ENCODE peak calls at places on chromosomes 1 and 21, in nine cellular contexts. R is HCT116; X is IMR-90; A is CD8-positive, alpha-beta T cell; Z is left lung; Q is tibial artery; P is fibroblast of lung; V is GM23248; O is K562. N is an unnamed sample.
A peak's percentile ranks its signal among the peaks of the same experiment; 100 is the strongest.

GRCh38 chr1:1763657-1764621 is 14.3 kb downstream of the NADK start:
- DNase-seq in O (no peak), X (no peak), V (peak; percentile 10), Q (no peak), R (no peak), Z (peak; percentile 96), A (no peak), P (no peak), N (peak; percentile 90)

GRCh38 chr1:192952646-192953045 is 106.5 kb downstream of the UCHL5 start:
- DNase-seq in P (peak; percentile 77), V (peak; percentile 22), R (no peak), A (no peak), Q (no peak), O (no peak), Z (no peak), X (peak; percentile 33), N (no peak)

GRCh38 chr1:213987422-213987875 is 324 bp upstream of the PROX1 start:
- DNase-seq in V (peak; percentile 68), Z (peak; percentile 74), R (no peak), X (no peak), P (no peak), A (no peak), Q (no peak), O (no peak), N (no peak)

GRCh38 chr1:149962039-149962647 is 25.5 kb upstream of the MTMR11 start:
- DNase-seq in O (peak; percentile 72), A (peak; percentile 42), R (peak; percentile 58), P (peak; percentile 75), V (peak; percentile 83), Q (no peak), Z (no peak), X (peak; percentile 82), N (no peak)

GRCh38 chr1:64041366-64042131 is 161.9 kb upstream of the UBE2U start:
- DNase-seq in P (no peak), A (no peak), X (no peak), R (no peak), Z (no peak), V (no peak), O (no peak), Q (no peak), N (no peak)

GRCh38 chr21:41768371-41769042 is 1.7 kb upstream of the RIPK4 start:
- DNase-seq in P (peak; percentile 85), A (peak; percentile 19), O (no peak), Z (no peak), X (peak; percentile 85), V (peak; percentile 88), Q (peak; percentile 75), R (peak; percentile 32), N (peak; percentile 92)

GRCh38 chr21:38343691-38344090 is 86.9 kb downstream of the KCNJ15 start:
- DNase-seq in O (no peak), Z (no peak), V (peak; percentile 37), P (peak; percentile 81), R (no peak), X (peak; percentile 49), Q (peak; percentile 95), A (no peak), N (peak; percentile 69)

GRCh38 chr1:171655215-171656116 is 3.0 kb upstream of the MYOC start:
- DNase-seq in X (peak; percentile 48), Q (peak; percentile 83), V (peak; percentile 77), A (peak; percentile 65), O (peak; percentile 71), R (peak; percentile 18), Z (peak; percentile 83), P (peak; percentile 38), N (peak; percentile 61)

GRCh38 chr1:152917794-152918193 is 9.4 kb downstream of the IVL start:
- DNase-seq in O (no peak), V (peak; percentile 20), Z (no peak), X (peak; percentile 1), R (peak; percentile 18), P (peak; percentile 6), Q (no peak), A (no peak), N (no peak)

GRCh38 chr1:147577033-147577773 is 35.9 kb downstream of the BCL9 start:
- DNase-seq in V (no peak), A (no peak), Q (no peak), R (no peak), Z (no peak), X (no peak), P (no peak), O (no peak), N (no peak)

DNA sequence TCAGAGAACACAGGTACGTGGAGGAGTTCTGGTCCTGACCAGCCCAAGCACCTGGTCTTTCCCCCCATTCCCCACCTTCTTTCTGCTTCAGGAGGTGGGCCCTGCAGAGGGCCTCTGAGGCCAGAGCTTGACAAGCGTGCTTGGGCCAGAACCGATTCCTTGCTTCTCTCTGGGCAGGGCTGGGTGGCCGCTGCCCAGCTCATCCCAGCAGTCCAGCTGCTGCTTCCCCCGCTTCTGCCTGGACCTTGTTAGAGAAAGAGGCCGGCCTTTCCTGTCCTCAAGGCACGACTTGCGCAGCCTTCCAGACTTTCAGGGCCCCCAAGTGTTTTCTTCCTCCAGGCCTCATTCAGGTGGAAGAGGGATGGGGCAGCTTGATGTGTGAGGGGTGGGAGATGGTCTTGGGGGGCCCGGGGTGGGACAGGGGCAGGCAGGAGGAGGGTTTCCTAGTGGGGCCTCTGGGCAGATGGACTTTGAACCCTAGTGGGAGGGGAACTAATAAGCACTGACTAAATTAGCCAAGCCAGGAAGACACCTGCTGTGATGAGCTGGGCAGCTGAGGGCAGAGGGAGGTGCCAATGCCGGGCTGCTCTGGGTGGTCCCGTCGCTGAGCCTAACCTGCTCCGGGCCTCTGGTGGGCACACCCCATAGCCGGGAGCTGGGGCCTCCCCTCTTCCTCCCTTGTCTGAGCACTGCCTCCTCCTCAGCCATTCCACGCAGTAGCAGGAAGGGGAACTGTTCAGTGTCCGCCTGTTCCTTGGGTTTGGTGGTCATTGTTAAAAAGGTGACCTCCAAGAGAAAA is 36.5 kb downstream of the ARHGEF10L start:
- DNase-seq in Q (no peak), P (no peak), X (no peak), A (no peak), R (no peak), Z (no peak), V (no peak), O (no peak), N (no peak)
- H3K4me1 ChIP-seq in Q (peaks cover 100% of the 10 kb centered on the region), P (no peaks in the 10 kb centered on the region), X (no peaks in the 10 kb centered on the region), A (no peaks in the 10 kb centered on the region), R (peaks cover 75% of the 10 kb centered on the region), Z (peaks cover 9% of the 10 kb centered on the region), V (no peaks in the 10 kb centered on the region), O (no peaks in the 10 kb centered on the region), N (peaks cover 40% of the 10 kb centered on the region)

DNA sequence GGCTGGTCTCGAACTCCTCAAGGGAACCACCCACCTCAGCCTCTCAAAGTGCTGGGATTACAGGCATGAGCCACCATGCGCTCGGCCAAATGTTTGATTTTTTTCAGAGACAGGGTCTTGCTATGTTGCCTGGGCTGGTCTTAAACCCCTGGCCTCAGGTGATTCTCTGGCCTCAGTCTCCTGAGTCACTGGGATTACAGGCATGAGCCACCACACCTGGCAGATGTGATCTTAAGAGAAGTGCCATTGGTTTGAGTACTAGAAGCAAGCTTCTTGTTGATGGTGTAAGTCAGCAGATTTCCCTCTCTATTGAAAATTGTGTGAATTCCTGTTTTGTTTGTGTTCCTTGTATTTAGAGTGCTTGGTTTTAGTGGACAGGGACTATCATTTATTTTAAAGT is 5.2 kb downstream of the CAP1 start:
- DNase-seq in X (no peak), A (no peak), Q (no peak), R (no peak), P (no peak), O (no peak), Z (no peak), V (no peak), N (no peak)
- H3K4me3 ChIP-seq in X (no peak overlapping the region), A (no peak overlapping the region), Q (no peak overlapping the region), R (no peak overlapping the region), P (no peak overlapping the region), O (no peak overlapping the region), Z (no peak overlapping the region), V (no peak overlapping the region), N (no peak overlapping the region)

DNA sequence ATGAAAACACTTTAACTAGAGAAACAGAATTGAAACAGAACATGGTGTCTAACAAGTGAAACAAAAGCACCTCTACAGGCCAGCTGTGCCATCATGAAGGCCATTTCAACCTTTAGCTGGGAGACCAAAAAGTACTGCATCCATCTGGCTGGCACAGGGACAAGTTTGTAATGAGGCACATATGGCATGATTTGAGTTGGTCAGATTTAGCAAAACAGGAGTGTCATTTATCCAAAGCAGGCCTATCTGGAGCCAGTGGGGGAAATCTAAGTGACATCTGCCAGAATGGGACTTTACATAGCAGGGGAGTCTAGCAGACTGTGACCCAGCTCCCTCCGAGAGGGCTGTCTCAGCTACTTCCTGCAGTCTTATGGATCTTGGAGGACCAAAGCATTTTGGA is 51.9 kb downstream of the DNTTIP2 start:
- DNase-seq in V (peak; percentile 46), Q (no peak), O (no peak), X (no peak), Z (no peak), A (no peak), R (no peak), P (no peak), N (no peak)
- H3K27ac ChIP-seq in V (no peak overlapping the region), Q (no peak overlapping the region), O (no peak overlapping the region), X (no peak overlapping the region), Z (no peak overlapping the region), A (no peak overlapping the region), R (no peak overlapping the region), P (no peak overlapping the region), N (no peak overlapping the region)

DNA sequence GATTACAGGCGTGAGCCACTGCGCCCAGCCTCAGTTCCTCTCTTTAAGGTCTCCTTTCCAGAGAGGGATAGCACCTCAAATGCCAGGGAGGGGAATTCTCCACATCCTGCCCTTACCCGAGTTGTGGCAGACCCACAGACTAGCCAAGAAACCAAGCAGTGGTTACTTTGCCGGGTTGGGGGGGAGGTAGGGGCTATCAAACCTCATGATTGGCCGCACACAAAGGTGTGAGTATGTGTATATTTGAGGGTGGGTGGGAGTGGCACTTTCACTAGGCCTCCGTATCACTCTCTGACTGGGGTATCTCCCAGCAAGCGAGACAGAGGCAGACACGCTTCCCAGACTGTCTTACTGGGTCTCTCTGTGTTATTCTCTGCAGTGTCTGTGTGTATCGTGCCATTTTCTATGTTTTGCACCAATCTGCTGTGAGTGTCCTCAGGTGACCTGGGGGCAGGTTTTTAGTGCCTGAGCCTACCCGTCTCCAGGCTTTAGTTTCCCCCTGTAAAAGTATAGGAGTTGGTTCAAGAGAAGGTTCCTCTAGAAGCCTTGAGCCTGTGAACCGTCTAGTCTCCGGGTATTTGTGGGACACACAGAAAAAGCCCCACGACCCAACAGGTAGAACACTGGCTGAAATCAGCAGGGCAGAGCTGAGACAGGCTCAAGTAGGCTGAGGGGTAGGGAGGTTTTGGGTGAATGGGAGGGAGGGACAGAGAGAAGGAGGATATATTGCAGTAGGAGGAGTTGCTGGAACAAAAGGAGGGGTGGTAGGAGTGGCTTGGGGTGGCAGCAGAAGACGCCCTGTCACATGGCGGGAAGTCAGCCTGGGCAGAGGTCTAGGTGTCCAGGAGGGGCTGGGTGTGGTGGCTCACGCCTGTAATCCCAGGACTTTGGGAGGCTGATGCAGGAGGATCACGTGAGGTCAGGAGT is 10.3 kb downstream of the LMNA start:
- DNase-seq in X (no peak), O (no peak), R (no peak), P (peak; percentile 29), V (peak; percentile 79), Q (peak; percentile 84), Z (peak; percentile 80), A (peak; percentile 47), N (no peak)
- H3K4me1 ChIP-seq in X (peaks cover 71% of the 10 kb centered on the region), O (peaks cover 92% of the 10 kb centered on the region), R (peaks cover 100% of the 10 kb centered on the region), P (peaks cover 57% of the 10 kb centered on the region), V (peaks cover 93% of the 10 kb centered on the region), Q (peaks cover 99% of the 10 kb centered on the region), Z (peaks cover 100% of the 10 kb centered on the region), A (peaks cover 50% of the 10 kb centered on the region), N (peaks cover 10% of the 10 kb centered on the region)

N was measured in right lobe of liver.